ENCODE peak calls at places on chromosomes 7 and 10, in five cellular contexts. P is transverse colon, H is tibial nerve, E is GM10248, R is sigmoid colon. A is an unnamed sample.

GRCh38 chr7:136074840-136075239 is 97.7 kb upstream of the MTPN start:
- DNase-seq in P (no peak), H (no peak), E (no peak), R (no peak), A (no peak)

GRCh38 chr7:30430300-30430699 is 48.3 kb downstream of the NOD1 start:
- DNase-seq in P (peak), H (no peak), E (no peak), R (peak), A (no peak)

GRCh38 chr10:86945361-86946214 is 11.8 kb downstream of the MMRN2 start:
- DNase-seq in P (no peak), H (no peak), E (no peak), R (peak), A (no peak)

GRCh38 chr10:119614686-119615085 is 17.9 kb upstream of the TIAL1 start:
- DNase-seq in P (no peak), H (no peak), E (no peak), R (no peak), A (no peak)

GRCh38 chr7:133185512-133185911 is 67.4 kb upstream of the EXOC4 start:
- DNase-seq in P (no peak), H (no peak), E (no peak), R (no peak), A (no peak)

GRCh38 chr10:45454262-45454661 is 80.2 kb downstream of the ALOX5 start:
- DNase-seq in P (no peak), H (no peak), E (no peak), R (no peak), A (no peak)

GRCh38 chr10:77949167-77949566 is 22.6 kb upstream of the DLG5 start:
- DNase-seq in P (no peak), H (no peak), E (no peak), R (no peak), A (no peak)

GRCh38 chr10:94251568-94251967 is 111.2 kb downstream of the NOC3L start:
- DNase-seq in P (no peak), H (no peak), E (no peak), R (no peak), A (no peak)

GRCh38 chr10:33460461-33461294 is 126.2 kb upstream of the NRP1 start:
- DNase-seq in P (no peak), H (no peak), E (no peak), R (peak), A (no peak)

GRCh38 chr7:31707089-31707488 is 20.1 kb downstream of the PPP1R17 start:
- DNase-seq in P (no peak), H (no peak), E (no peak), R (no peak), A (no peak)

GRCh38 chr10:69826094-69826493 is 24.4 kb downstream of the COL13A1 start:
- DNase-seq in P (no peak), H (no peak), E (no peak), R (no peak), A (no peak)

GRCh38 chr10:97154789-97155188 is 31.0 kb downstream of the SLIT1 start:
- DNase-seq in P (no peak), H (no peak), E (no peak), R (peak), A (no peak)

GRCh38 chr7:97503367-97504094 is 228.4 kb upstream of the TAC1 start:
- DNase-seq in P (no peak), H (no peak), E (no peak), R (no peak), A (no peak)

GRCh38 chr10:28668363-28669226 is 8.7 kb upstream of the BAMBI start:
- DNase-seq in P (peak), H (peak), E (no peak), R (peak), A (peak)

GRCh38 chr7:75835688-75836285 is 22.2 kb upstream of the CCL24 start:
- DNase-seq in P (no peak), H (no peak), E (no peak), R (no peak), A (no peak)

GRCh38 chr10:116613486-116613885 is 7.3 kb upstream of the PNLIPRP2 start:
- DNase-seq in P (no peak), H (no peak), E (no peak), R (no peak), A (no peak)

GRCh38 chr7:139317954-139318505 is 23.1 kb upstream of the FMC1 start:
- DNase-seq in P (no peak), H (no peak), E (no peak), R (no peak), A (no peak)

GRCh38 chr10:96833220-96834001 is 1.3 kb downstream of the LCOR start:
- DNase-seq in P (peak), H (no peak), E (peak), R (peak), A (peak)

GRCh38 chr10:65294329-65294728 is 1631.5 kb upstream of the LRRTM3 start:
- DNase-seq in P (no peak), H (no peak), E (no peak), R (no peak), A (no peak)

GRCh38 chr10:33743429-33743857 is 409.0 kb upstream of the NRP1 start:
- DNase-seq in P (peak), H (no peak), E (no peak), R (no peak), A (no peak)

GRCh38 chr7:46139079-46139478 is 218.0 kb upstream of the IGFBP3 start:
- DNase-seq in P (no peak), H (no peak), E (peak), R (no peak), A (no peak)

GRCh38 chr10:31693499-31693898 is 235.1 kb downstream of the ARHGAP12 start:
- DNase-seq in P (peak), H (no peak), E (no peak), R (no peak), A (no peak)

GRCh38 chr10:133132711-133133291 is 27.2 kb upstream of the KNDC1 start:
- DNase-seq in P (no peak), H (no peak), E (no peak), R (no peak), A (no peak)

GRCh38 chr7:98165827-98166667 is 45.2 kb upstream of the BHLHA15 start:
- DNase-seq in P (peak), H (no peak), E (peak), R (no peak), A (peak)

GRCh38 chr10:63700935-63701263 is 179.7 kb downstream of the REEP3 start:
- DNase-seq in P (no peak), H (no peak), E (no peak), R (no peak), A (no peak)

GRCh38 chr7:139734395-139734794 is 43.4 kb downstream of the HIPK2 start:
- DNase-seq in P (peak), H (no peak), E (no peak), R (no peak), A (no peak)

GRCh38 chr7:16811555-16811954 is 6.8 kb upstream of the AGR2 start:
- DNase-seq in P (no peak), H (no peak), E (no peak), R (no peak), A (no peak)

GRCh38 chr7:84688671-84689070 is 494.1 kb upstream of the SEMA3A start:
- DNase-seq in P (no peak), H (no peak), E (no peak), R (no peak), A (no peak)

GRCh38 chr7:137943132-137943551 is 58.7 kb downstream of the CREB3L2 start:
- DNase-seq in P (no peak), H (no peak), E (no peak), R (no peak), A (no peak)

GRCh38 chr10:127999291-127999690 is 92.4 kb downstream of the PTPRE start:
- DNase-seq in P (no peak), H (no peak), E (no peak), R (peak), A (no peak)

GRCh38 chr10:124946945-124947344 is 5.0 kb downstream of the ZRANB1 start:
- DNase-seq in P (no peak), H (no peak), E (no peak), R (no peak), A (no peak)

GRCh38 chr7:150451097-150451793 is 815 bp downstream of the GIMAP8 start:
- DNase-seq in P (peak), H (no peak), E (peak), R (peak), A (peak)

GRCh38 chr7:43799605-43800004 is 41.1 kb downstream of the BLVRA start:
- DNase-seq in P (no peak), H (no peak), E (no peak), R (no peak), A (no peak)

GRCh38 chr7:93475811-93476210 is 98.7 kb downstream of the CALCR start:
- DNase-seq in P (no peak), H (no peak), E (no peak), R (no peak), A (no peak)

GRCh38 chr7:45665172-45665571 is 91.0 kb downstream of the ADCY1 start:
- DNase-seq in P (no peak), H (no peak), E (no peak), R (peak), A (no peak)

GRCh38 chr10:15120523-15120922 is 23.4 kb downstream of the RPP38 start:
- DNase-seq in P (no peak), H (no peak), E (no peak), R (no peak), A (no peak)

GRCh38 chr7:132942721-132943120 is 139.2 kb downstream of the CHCHD3 start:
- DNase-seq in P (no peak), H (no peak), E (no peak), R (no peak), A (no peak)

DNA sequence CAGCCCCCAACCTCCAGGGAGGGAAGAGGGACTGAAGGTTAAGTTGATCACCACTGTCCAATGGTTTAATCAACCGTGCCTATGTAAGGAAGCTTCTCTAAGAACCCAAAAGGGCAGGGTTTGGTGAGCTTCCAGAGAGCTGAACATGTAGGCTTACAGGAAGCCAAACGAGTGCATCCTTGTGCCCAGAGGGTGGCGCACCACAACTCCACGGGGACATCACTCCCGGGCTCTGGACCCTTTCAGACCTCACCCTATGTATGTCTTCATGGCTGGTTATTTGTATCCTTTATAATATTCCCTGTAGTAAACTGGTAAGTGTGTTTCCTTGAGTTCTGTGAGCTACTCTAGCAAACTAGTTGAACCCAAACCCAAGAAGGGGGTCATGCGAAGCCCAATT is 11.5 kb upstream of the NFKB2 start:
- DNase-seq in P (peak), H (no peak), E (no peak), R (no peak), A (peak)
- TF ChIP-seq CTCF in P (no peak), H (no peak), E (no peak), R (no peak), A (peak)

DNA sequence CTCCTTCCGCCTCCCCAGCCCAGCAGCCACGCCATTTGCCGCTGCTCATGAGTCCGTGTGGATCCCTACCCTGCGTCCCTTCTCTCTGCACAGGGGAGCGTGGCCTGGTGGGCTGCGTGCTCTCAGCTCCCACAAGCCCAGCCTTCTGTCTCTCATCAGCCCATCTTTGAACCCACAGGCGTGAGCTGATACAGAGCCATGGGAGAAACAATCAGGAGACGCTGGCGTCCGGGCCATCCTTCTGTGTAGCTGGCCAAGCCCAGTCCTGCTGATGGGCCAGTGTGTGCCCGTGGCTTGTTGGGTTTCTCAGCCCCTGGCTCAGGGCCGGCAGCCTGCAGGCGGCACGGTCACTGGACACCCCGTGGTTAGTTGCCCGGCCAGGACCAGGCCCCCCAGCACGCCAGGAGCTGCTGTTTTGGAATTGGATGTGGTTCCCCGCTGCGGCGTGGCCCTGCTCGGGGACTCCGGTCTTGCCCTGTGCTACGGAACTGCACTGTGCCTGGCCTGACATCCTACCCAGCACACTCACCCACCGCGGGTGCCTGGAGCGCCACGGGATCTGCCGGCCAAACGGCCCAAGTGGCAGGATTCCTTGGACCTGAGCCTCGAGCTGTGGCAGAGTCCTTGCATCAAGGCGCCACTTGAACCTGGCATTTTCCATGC is 88.9 kb downstream of the ELFN1 start:
- DNase-seq in P (no peak), H (no peak), E (no peak), R (no peak), A (no peak)
- TF ChIP-seq CTCF in P (no peak), H (no peak), E (no peak), R (no peak), A (no peak)

GRCh38 chr10:50152792-50153272 is 85.1 kb downstream of the WASHC2A start:
- DNase-seq in P (no peak), H (no peak), E (no peak), R (no peak), A (no peak)
- TF ChIP-seq CTCF in P (no peak), H (no peak), E (no peak), R (no peak), A (no peak)

DNA sequence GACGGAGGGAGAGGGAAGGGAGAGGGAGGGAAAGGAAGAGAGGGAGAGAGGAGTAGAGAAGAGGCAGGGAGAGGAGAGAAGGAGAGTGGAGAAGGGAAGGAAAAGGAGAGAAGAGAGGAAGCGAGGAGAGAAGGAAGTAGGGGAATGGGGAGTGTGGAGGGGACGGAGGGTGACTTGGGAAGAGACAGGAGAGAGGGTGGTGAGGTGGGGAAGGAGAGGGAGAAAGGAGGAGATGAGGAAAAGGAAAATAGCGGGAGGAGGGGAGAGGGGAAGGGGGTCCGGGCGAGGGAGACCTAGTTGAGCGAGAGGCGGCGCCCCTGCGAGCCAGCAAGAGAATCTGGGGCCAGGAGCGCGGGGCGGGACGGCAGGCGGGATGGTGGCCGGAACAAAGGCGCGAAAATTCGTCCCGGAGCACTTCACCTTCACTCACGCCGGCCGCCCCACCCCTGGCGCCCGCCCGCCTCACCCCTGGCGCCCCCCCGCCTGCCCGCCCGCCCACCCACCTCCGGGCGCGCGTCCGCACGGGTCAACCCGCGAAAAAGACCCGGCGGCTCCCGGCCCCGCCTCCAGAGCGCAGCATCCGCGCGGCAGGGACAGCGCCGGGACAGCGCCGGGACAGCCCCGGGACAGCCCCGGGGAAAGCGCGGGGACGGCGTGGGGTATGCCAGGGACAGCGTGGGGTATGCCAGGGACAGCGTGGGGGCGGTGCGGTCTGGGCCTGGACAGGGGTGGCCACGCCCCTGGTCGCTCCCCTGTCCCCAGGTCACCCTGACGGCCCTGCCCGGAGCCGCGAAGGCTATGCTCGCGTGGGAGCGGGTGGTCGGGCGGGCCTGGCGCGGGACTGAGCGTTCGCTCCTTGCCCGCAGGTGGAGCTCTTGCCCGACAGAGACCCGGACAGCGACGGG is 4.2 kb downstream of the VSTM2A start:
- DNase-seq in P (peak), H (no peak), E (no peak), R (no peak), A (peak)
- TF ChIP-seq CTCF in P (no peak), H (no peak), E (no peak), R (no peak), A (no peak)

GRCh38 chr7:71221049-71221448 is 89.1 kb downstream of the GALNT17 start:
- DNase-seq in P (no peak), H (no peak), E (no peak), R (no peak), A (no peak)

GRCh38 chr7:71216211-71216610 is 84.3 kb downstream of the GALNT17 start:
- DNase-seq in P (no peak), H (no peak), E (no peak), R (no peak), A (no peak)

GRCh38 chr7:71221549-71221948 is 89.6 kb downstream of the GALNT17 start:
- DNase-seq in P (no peak), H (no peak), E (no peak), R (no peak), A (no peak)

DNA sequence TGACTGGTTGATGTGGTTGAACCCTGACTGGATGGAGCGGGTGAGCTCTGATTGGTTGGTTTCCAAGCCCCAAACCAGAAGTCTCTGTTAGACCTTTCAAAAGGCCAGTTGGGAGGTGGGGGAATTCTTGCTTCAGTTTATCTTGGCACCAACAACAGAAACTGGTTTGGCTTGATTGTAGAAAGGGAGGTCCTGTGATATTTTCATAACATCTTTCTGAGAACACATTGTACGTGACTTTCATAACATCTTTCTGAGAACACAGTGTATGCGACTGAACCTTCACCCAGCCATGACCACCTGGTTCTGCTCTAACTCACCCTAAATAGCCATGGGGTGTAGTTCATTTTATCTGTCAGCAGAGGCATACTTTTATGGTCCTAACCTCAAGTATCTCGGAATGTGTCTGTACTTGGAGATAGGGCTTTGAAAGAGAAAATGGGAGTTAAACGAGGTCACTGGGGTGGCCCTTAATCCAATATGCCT is 88.3 kb downstream of the GALNT17 start:
- DNase-seq in P (no peak), H (no peak), E (no peak), R (no peak), A (no peak)
- TF ChIP-seq CTCF in P (no peak), H (peak), E (no peak), R (no peak), A (no peak)

DNA sequence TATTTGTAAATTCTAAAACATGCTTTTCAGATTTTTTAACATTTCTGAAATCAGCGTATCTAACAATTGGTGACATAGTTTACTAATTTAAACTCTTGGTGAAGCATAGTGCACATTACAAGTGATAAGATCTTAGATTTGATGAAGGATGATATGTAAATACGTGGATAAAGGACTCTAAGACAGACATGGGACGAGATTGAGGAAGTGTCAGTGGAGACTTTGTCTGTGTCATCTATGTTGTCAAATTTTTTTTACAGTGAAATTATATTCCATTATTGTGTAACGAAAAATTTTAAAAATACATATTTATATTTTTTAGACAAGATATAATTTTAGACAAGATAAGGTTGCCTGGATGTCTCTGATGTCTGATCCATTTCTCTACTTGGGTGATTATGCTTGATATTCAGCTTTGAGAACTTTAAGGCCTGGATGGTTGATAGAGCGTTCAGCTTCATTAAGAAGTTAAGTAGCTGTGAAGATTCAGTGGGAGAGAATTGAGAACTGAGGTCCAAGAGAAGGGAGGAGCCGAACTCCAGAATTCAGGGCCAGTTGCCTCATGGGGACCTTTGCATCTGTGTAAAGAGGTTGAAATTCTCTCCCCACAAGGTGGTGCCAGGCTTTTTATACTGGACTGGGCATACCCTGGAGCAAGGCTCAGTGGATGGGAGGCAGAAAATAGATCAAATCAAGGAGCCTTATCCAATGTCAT is 62.7 kb downstream of the KAT6B start:
- DNase-seq in P (no peak), H (no peak), E (no peak), R (no peak), A (peak)
- TF ChIP-seq CTCF in P (no peak), H (no peak), E (peak), R (no peak), A (no peak)

GRCh38 chr10:37754538-37755323 is 102.7 kb downstream of the ZNF248 start:
- DNase-seq in P (peak), H (no peak), E (no peak), R (no peak), A (peak)
- TF ChIP-seq CTCF in P (peak), H (no peak), E (peak), R (peak), A (no peak)

A was measured in activated CD8-positive, alpha-beta T cell treated with anti-CD3 and anti-CD28 coated beads for 36 hours.